ENCODE peak calls at places on chromosome 9, in seven cellular contexts. One of them, this sample, is unnamed.
A peak's percentile ranks its signal among the peaks of the same experiment; 100 is the strongest.

GRCh38 chr9:107650321-107650720 is 160.8 kb upstream of the KLF4 start:
- DNase-seq in amygdala: no peak
- DNase-seq in cardiac fibroblast: no peak
- DNase-seq in EH: peak; percentile 86
- DNase-seq in fibroblast of the conjunctiva: no peak
- DNase-seq in activated CD8-positive, alpha-beta T cell treated with anti-CD3 and anti-CD28 coated beads for 36 hours: no peak
- DNase-seq in pancreas: no peak
- DNase-seq in this sample: no peak

GRCh38 chr9:5531251-5531972 is 21.1 kb downstream of the PDCD1LG2 start:
- DNase-seq in amygdala: no peak
- DNase-seq in cardiac fibroblast: no peak
- DNase-seq in EH: no peak
- DNase-seq in fibroblast of the conjunctiva: no peak
- DNase-seq in activated CD8-positive, alpha-beta T cell treated with anti-CD3 and anti-CD28 coated beads for 36 hours: no peak
- DNase-seq in pancreas: no peak
- DNase-seq in this sample: no peak

GRCh38 chr9:84294551-84294950 is 46.0 kb downstream of the SLC28A3 start:
- DNase-seq in amygdala: no peak
- DNase-seq in cardiac fibroblast: no peak
- DNase-seq in EH: no peak
- DNase-seq in fibroblast of the conjunctiva: no peak
- DNase-seq in activated CD8-positive, alpha-beta T cell treated with anti-CD3 and anti-CD28 coated beads for 36 hours: no peak
- DNase-seq in pancreas: no peak
- DNase-seq in this sample: no peak

GRCh38 chr9:112784020-112784788 is 33.6 kb downstream of the SNX30 start:
- DNase-seq in amygdala: no peak
- DNase-seq in cardiac fibroblast: peak; percentile 35
- DNase-seq in EH: peak; percentile 42
- DNase-seq in fibroblast of the conjunctiva: no peak
- DNase-seq in activated CD8-positive, alpha-beta T cell treated with anti-CD3 and anti-CD28 coated beads for 36 hours: no peak
- DNase-seq in pancreas: no peak
- DNase-seq in this sample: no peak

GRCh38 chr9:115517335-115518075 is 399.5 kb upstream of the TNC start:
- DNase-seq in amygdala: no peak
- DNase-seq in cardiac fibroblast: no peak
- DNase-seq in EH: peak; percentile 89
- DNase-seq in fibroblast of the conjunctiva: no peak
- DNase-seq in activated CD8-positive, alpha-beta T cell treated with anti-CD3 and anti-CD28 coated beads for 36 hours: no peak
- DNase-seq in pancreas: no peak
- DNase-seq in this sample: no peak

GRCh38 chr9:115234094-115234493 is 116.1 kb upstream of the TNC start:
- DNase-seq in amygdala: no peak
- DNase-seq in cardiac fibroblast: peak; percentile 49
- DNase-seq in EH: peak; percentile 92
- DNase-seq in fibroblast of the conjunctiva: peak; percentile 72
- DNase-seq in activated CD8-positive, alpha-beta T cell treated with anti-CD3 and anti-CD28 coated beads for 36 hours: no peak
- DNase-seq in pancreas: no peak
- DNase-seq in this sample: no peak

GRCh38 chr9:37421914-37422288 is 595 bp upstream of the GRHPR start:
- DNase-seq in amygdala: no peak
- DNase-seq in cardiac fibroblast: no peak
- DNase-seq in EH: no peak
- DNase-seq in fibroblast of the conjunctiva: no peak
- DNase-seq in activated CD8-positive, alpha-beta T cell treated with anti-CD3 and anti-CD28 coated beads for 36 hours: no peak
- DNase-seq in pancreas: no peak
- DNase-seq in this sample: no peak

GRCh38 chr9:87067426-87067825 is 120.1 kb upstream of the GAS1 start:
- DNase-seq in amygdala: no peak
- DNase-seq in cardiac fibroblast: no peak
- DNase-seq in EH: no peak
- DNase-seq in fibroblast of the conjunctiva: no peak
- DNase-seq in activated CD8-positive, alpha-beta T cell treated with anti-CD3 and anti-CD28 coated beads for 36 hours: no peak
- DNase-seq in pancreas: no peak
- DNase-seq in this sample: no peak

GRCh38 chr9:14051459-14051858 is 262.5 kb downstream of the NFIB start:
- DNase-seq in amygdala: no peak
- DNase-seq in cardiac fibroblast: peak; percentile 29
- DNase-seq in EH: no peak
- DNase-seq in fibroblast of the conjunctiva: no peak
- DNase-seq in activated CD8-positive, alpha-beta T cell treated with anti-CD3 and anti-CD28 coated beads for 36 hours: no peak
- DNase-seq in pancreas: no peak
- DNase-seq in this sample: no peak

GRCh38 chr9:35852876-35853865 is 17.0 kb downstream of the OR13J1 start:
- DNase-seq in amygdala: no peak
- DNase-seq in cardiac fibroblast: no peak
- DNase-seq in EH: no peak
- DNase-seq in fibroblast of the conjunctiva: no peak
- DNase-seq in activated CD8-positive, alpha-beta T cell treated with anti-CD3 and anti-CD28 coated beads for 36 hours: no peak
- DNase-seq in pancreas: no peak
- DNase-seq in this sample: no peak

GRCh38 chr9:20466328-20467008 is 155.8 kb downstream of the MLLT3 start:
- DNase-seq in amygdala: no peak
- DNase-seq in cardiac fibroblast: no peak
- DNase-seq in EH: no peak
- DNase-seq in fibroblast of the conjunctiva: no peak
- DNase-seq in activated CD8-positive, alpha-beta T cell treated with anti-CD3 and anti-CD28 coated beads for 36 hours: no peak
- DNase-seq in pancreas: no peak
- DNase-seq in this sample: no peak

GRCh38 chr9:130053504-130054427 is at the start of gene GPR107:
- DNase-seq in amygdala: peak; percentile 40
- DNase-seq in cardiac fibroblast: peak; percentile 77
- DNase-seq in EH: peak; percentile 78
- DNase-seq in fibroblast of the conjunctiva: no peak
- DNase-seq in activated CD8-positive, alpha-beta T cell treated with anti-CD3 and anti-CD28 coated beads for 36 hours: peak; percentile 89
- DNase-seq in pancreas: peak; percentile 82
- DNase-seq in this sample: peak; percentile 72

GRCh38 chr9:105053209-105053652 is 125.3 kb upstream of the ABCA1 start:
- DNase-seq in amygdala: no peak
- DNase-seq in cardiac fibroblast: peak; percentile 72
- DNase-seq in EH: peak; percentile 66
- DNase-seq in fibroblast of the conjunctiva: peak; percentile 65
- DNase-seq in activated CD8-positive, alpha-beta T cell treated with anti-CD3 and anti-CD28 coated beads for 36 hours: peak; percentile 81
- DNase-seq in pancreas: no peak
- DNase-seq in this sample: peak; percentile 10

GRCh38 chr9:34675048-34675714 is 12.7 kb upstream of the CCL27 start:
- DNase-seq in amygdala: no peak
- DNase-seq in cardiac fibroblast: peak; percentile 88
- DNase-seq in EH: peak; percentile 70
- DNase-seq in fibroblast of the conjunctiva: peak; percentile 49
- DNase-seq in activated CD8-positive, alpha-beta T cell treated with anti-CD3 and anti-CD28 coated beads for 36 hours: peak; percentile 83
- DNase-seq in pancreas: no peak
- DNase-seq in this sample: peak; percentile 26

GRCh38 chr9:116815828-116816227 is 128.7 kb downstream of the TRIM32 start:
- DNase-seq in amygdala: no peak
- DNase-seq in cardiac fibroblast: no peak
- DNase-seq in EH: no peak
- DNase-seq in fibroblast of the conjunctiva: no peak
- DNase-seq in activated CD8-positive, alpha-beta T cell treated with anti-CD3 and anti-CD28 coated beads for 36 hours: no peak
- DNase-seq in pancreas: no peak
- DNase-seq in this sample: no peak

GRCh38 chr9:123418052-123418430 is 62.0 kb downstream of the CRB2 start:
- DNase-seq in amygdala: no peak
- DNase-seq in cardiac fibroblast: no peak
- DNase-seq in EH: no peak
- DNase-seq in fibroblast of the conjunctiva: no peak
- DNase-seq in activated CD8-positive, alpha-beta T cell treated with anti-CD3 and anti-CD28 coated beads for 36 hours: no peak
- DNase-seq in pancreas: no peak
- DNase-seq in this sample: no peak

GRCh38 chr9:69671291-69671903 is 774 bp downstream of the APBA1 start:
- DNase-seq in amygdala: no peak
- DNase-seq in cardiac fibroblast: no peak
- DNase-seq in EH: no peak
- DNase-seq in fibroblast of the conjunctiva: no peak
- DNase-seq in activated CD8-positive, alpha-beta T cell treated with anti-CD3 and anti-CD28 coated beads for 36 hours: no peak
- DNase-seq in pancreas: no peak
- DNase-seq in this sample: no peak

GRCh38 chr9:114366334-114367128 is 21.3 kb downstream of the AKNA start:
- DNase-seq in amygdala: no peak
- DNase-seq in cardiac fibroblast: peak; percentile 88
- DNase-seq in EH: peak; percentile 95
- DNase-seq in fibroblast of the conjunctiva: peak; percentile 60
- DNase-seq in activated CD8-positive, alpha-beta T cell treated with anti-CD3 and anti-CD28 coated beads for 36 hours: peak; percentile 59
- DNase-seq in pancreas: no peak
- DNase-seq in this sample: no peak

GRCh38 chr9:99807276-99807852 is 14.3 kb upstream of the NR4A3 start:
- DNase-seq in amygdala: no peak
- DNase-seq in cardiac fibroblast: peak; percentile 73
- DNase-seq in EH: peak; percentile 69
- DNase-seq in fibroblast of the conjunctiva: no peak
- DNase-seq in activated CD8-positive, alpha-beta T cell treated with anti-CD3 and anti-CD28 coated beads for 36 hours: peak; percentile 83
- DNase-seq in pancreas: peak; percentile 63
- DNase-seq in this sample: peak; percentile 44

GRCh38 chr9:38233343-38233742 is 159.2 kb upstream of the ALDH1B1 start:
- DNase-seq in amygdala: no peak
- DNase-seq in cardiac fibroblast: no peak
- DNase-seq in EH: no peak
- DNase-seq in fibroblast of the conjunctiva: no peak
- DNase-seq in activated CD8-positive, alpha-beta T cell treated with anti-CD3 and anti-CD28 coated beads for 36 hours: no peak
- DNase-seq in pancreas: no peak
- DNase-seq in this sample: no peak

GRCh38 chr9:93968451-93969327 is 13.5 kb upstream of the BARX1 start:
- DNase-seq in amygdala: no peak
- DNase-seq in cardiac fibroblast: no peak
- DNase-seq in EH: peak; percentile 48
- DNase-seq in fibroblast of the conjunctiva: no peak
- DNase-seq in activated CD8-positive, alpha-beta T cell treated with anti-CD3 and anti-CD28 coated beads for 36 hours: no peak
- DNase-seq in pancreas: no peak
- DNase-seq in this sample: no peak

GRCh38 chr9:77417570-77417969 is 230.6 kb downstream of the GNA14 start:
- DNase-seq in amygdala: no peak
- DNase-seq in cardiac fibroblast: peak; percentile 83
- DNase-seq in EH: peak; percentile 82
- DNase-seq in fibroblast of the conjunctiva: peak; percentile 83
- DNase-seq in activated CD8-positive, alpha-beta T cell treated with anti-CD3 and anti-CD28 coated beads for 36 hours: no peak
- DNase-seq in pancreas: no peak
- DNase-seq in this sample: no peak

GRCh38 chr9:110049699-110050450 is 158.1 kb downstream of the C9orf152 start:
- DNase-seq in amygdala: no peak
- DNase-seq in cardiac fibroblast: peak; percentile 38
- DNase-seq in EH: peak; percentile 61
- DNase-seq in fibroblast of the conjunctiva: no peak
- DNase-seq in activated CD8-positive, alpha-beta T cell treated with anti-CD3 and anti-CD28 coated beads for 36 hours: peak; percentile 16
- DNase-seq in pancreas: peak; percentile 27
- DNase-seq in this sample: peak; percentile 35

GRCh38 chr9:37037744-37038640 is 3.9 kb upstream of the PAX5 start:
- DNase-seq in amygdala: no peak
- DNase-seq in cardiac fibroblast: no peak
- DNase-seq in EH: no peak
- DNase-seq in fibroblast of the conjunctiva: no peak
- DNase-seq in activated CD8-positive, alpha-beta T cell treated with anti-CD3 and anti-CD28 coated beads for 36 hours: peak; percentile 37
- DNase-seq in pancreas: no peak
- DNase-seq in this sample: peak; percentile 68

GRCh38 chr9:70832487-70832886 is 288.9 kb downstream of the TRPM3 start:
- DNase-seq in amygdala: no peak
- DNase-seq in cardiac fibroblast: peak; percentile 3
- DNase-seq in EH: peak; percentile 44
- DNase-seq in fibroblast of the conjunctiva: no peak
- DNase-seq in activated CD8-positive, alpha-beta T cell treated with anti-CD3 and anti-CD28 coated beads for 36 hours: no peak
- DNase-seq in pancreas: no peak
- DNase-seq in this sample: no peak

GRCh38 chr9:126327016-126327749 is 554 bp downstream of the MVB12B start:
- DNase-seq in amygdala: no peak
- DNase-seq in cardiac fibroblast: no peak
- DNase-seq in EH: peak; percentile 14
- DNase-seq in fibroblast of the conjunctiva: no peak
- DNase-seq in activated CD8-positive, alpha-beta T cell treated with anti-CD3 and anti-CD28 coated beads for 36 hours: peak; percentile 34
- DNase-seq in pancreas: peak; percentile 49
- DNase-seq in this sample: no peak

GRCh38 chr9:133135193-133135745 is 14.2 kb upstream of the RALGDS start:
- DNase-seq in amygdala: no peak
- DNase-seq in cardiac fibroblast: peak; percentile 78
- DNase-seq in EH: peak; percentile 87
- DNase-seq in fibroblast of the conjunctiva: peak; percentile 49
- DNase-seq in activated CD8-positive, alpha-beta T cell treated with anti-CD3 and anti-CD28 coated beads for 36 hours: peak; percentile 83
- DNase-seq in pancreas: peak; percentile 80
- DNase-seq in this sample: no peak

GRCh38 chr9:93297659-93298497 is 113.9 kb downstream of the WNK2 start:
- DNase-seq in amygdala: no peak
- DNase-seq in cardiac fibroblast: no peak
- DNase-seq in EH: no peak
- DNase-seq in fibroblast of the conjunctiva: no peak
- DNase-seq in activated CD8-positive, alpha-beta T cell treated with anti-CD3 and anti-CD28 coated beads for 36 hours: no peak
- DNase-seq in pancreas: peak; percentile 40
- DNase-seq in this sample: no peak

This sample was measured in stimulated activated naive B cell treated with anti-CD40 and anti-IgM and Interleukin-4, amounts not matched to agents 10 μg/mL and 1 μg/mL and 100 μg/mL, for 72 hours.